ENCODE peak calls at places on chromosomes 13 and 19, in four cellular contexts. One of them, this sample, is unnamed.

GRCh38 chr13:110448230-110448629 is 113.3 kb downstream of the RAB20 start:
- DNase-seq in nephron progenitor cell: no peak
- DNase-seq in NCI-H1092: no peak
- DNase-seq in HTR-8/SVneo: peak; percentile 76
- DNase-seq in this sample: no peak

GRCh38 chr19:4380254-4380727 is 20.1 kb downstream of the SH3GL1 start:
- DNase-seq in nephron progenitor cell: no peak
- DNase-seq in NCI-H1092: no peak
- DNase-seq in HTR-8/SVneo: no peak
- DNase-seq in this sample: no peak

GRCh38 chr13:75635621-75636338 is at the start of gene LMO7:
- DNase-seq in nephron progenitor cell: peak; percentile 68
- DNase-seq in NCI-H1092: no peak
- DNase-seq in HTR-8/SVneo: peak; percentile 24
- DNase-seq in this sample: no peak

GRCh38 chr13:43267916-43268315 is 244.5 kb downstream of the DNAJC15 start:
- DNase-seq in nephron progenitor cell: no peak
- DNase-seq in NCI-H1092: no peak
- DNase-seq in HTR-8/SVneo: no peak
- DNase-seq in this sample: no peak

GRCh38 chr13:52921194-52921593 is 72.8 kb upstream of the PCDH8 start:
- DNase-seq in nephron progenitor cell: no peak
- DNase-seq in NCI-H1092: no peak
- DNase-seq in HTR-8/SVneo: no peak
- DNase-seq in this sample: no peak

GRCh38 chr13:49927755-49928154 is 8.4 kb downstream of the SPRYD7 start:
- DNase-seq in nephron progenitor cell: no peak
- DNase-seq in NCI-H1092: no peak
- DNase-seq in HTR-8/SVneo: no peak
- DNase-seq in this sample: no peak

GRCh38 chr13:79679334-79679733 is 198.4 kb downstream of the NDFIP2 start:
- DNase-seq in nephron progenitor cell: peak; percentile 79
- DNase-seq in NCI-H1092: peak; percentile 81
- DNase-seq in HTR-8/SVneo: peak; percentile 5
- DNase-seq in this sample: peak; percentile 72

GRCh38 chr13:113971471-113972231 is 2.2 kb downstream of the C13orf46 start:
- DNase-seq in nephron progenitor cell: no peak
- DNase-seq in NCI-H1092: no peak
- DNase-seq in HTR-8/SVneo: no peak
- DNase-seq in this sample: no peak

GRCh38 chr13:78409172-78409571 is 194.2 kb downstream of the POU4F1 start:
- DNase-seq in nephron progenitor cell: no peak
- DNase-seq in NCI-H1092: no peak
- DNase-seq in HTR-8/SVneo: no peak
- DNase-seq in this sample: no peak

GRCh38 chr19:49692102-49692599 is 1.2 kb downstream of the CPT1C start:
- DNase-seq in nephron progenitor cell: peak; percentile 46
- DNase-seq in NCI-H1092: no peak
- DNase-seq in HTR-8/SVneo: no peak
- DNase-seq in this sample: no peak

GRCh38 chr19:44644391-44645016 is 794 bp downstream of the PVR start:
- DNase-seq in nephron progenitor cell: peak; percentile 41
- DNase-seq in NCI-H1092: no peak
- DNase-seq in HTR-8/SVneo: peak; percentile 53
- DNase-seq in this sample: peak; percentile 64

GRCh38 chr19:55667958-55668357 is 7.1 kb upstream of the EPN1 start:
- DNase-seq in nephron progenitor cell: no peak
- DNase-seq in NCI-H1092: no peak
- DNase-seq in HTR-8/SVneo: no peak
- DNase-seq in this sample: no peak

GRCh38 chr19:1171755-1172352 is 2.2 kb downstream of the SBNO2 start:
- DNase-seq in nephron progenitor cell: no peak
- DNase-seq in NCI-H1092: no peak
- DNase-seq in HTR-8/SVneo: no peak
- DNase-seq in this sample: no peak

GRCh38 chr13:111514646-111515617 is 194.5 kb downstream of the TEX29 start:
- DNase-seq in nephron progenitor cell: no peak
- DNase-seq in NCI-H1092: no peak
- DNase-seq in HTR-8/SVneo: no peak
- DNase-seq in this sample: no peak

GRCh38 chr13:36431204-36432105 is 840 bp upstream of the CCNA1 start:
- DNase-seq in nephron progenitor cell: peak; percentile 41
- DNase-seq in NCI-H1092: no peak
- DNase-seq in HTR-8/SVneo: no peak
- DNase-seq in this sample: peak; percentile 19

GRCh38 chr19:18469245-18470107 is 31.5 kb upstream of the ISYNA1 start:
- DNase-seq in nephron progenitor cell: peak; percentile 79
- DNase-seq in NCI-H1092: peak; percentile 12
- DNase-seq in HTR-8/SVneo: no peak
- DNase-seq in this sample: no peak

GRCh38 chr13:25171517-25172302 is at the start of gene AMER2:
- DNase-seq in nephron progenitor cell: peak; percentile 86
- DNase-seq in NCI-H1092: peak; percentile 67
- DNase-seq in HTR-8/SVneo: no peak
- DNase-seq in this sample: peak; percentile 25

GRCh38 chr13:30526612-30527217 is 61.0 kb upstream of the HMGB1 start:
- DNase-seq in nephron progenitor cell: peak; percentile 6
- DNase-seq in NCI-H1092: no peak
- DNase-seq in HTR-8/SVneo: no peak
- DNase-seq in this sample: no peak

GRCh38 chr13:41222259-41222852 is 28.0 kb upstream of the KBTBD7 start:
- DNase-seq in nephron progenitor cell: peak; percentile 46
- DNase-seq in NCI-H1092: peak; percentile 10
- DNase-seq in HTR-8/SVneo: peak; percentile 28
- DNase-seq in this sample: peak; percentile 67

GRCh38 chr19:42378225-42378929 is 11.7 kb downstream of the CNFN start:
- DNase-seq in nephron progenitor cell: no peak
- DNase-seq in NCI-H1092: no peak
- DNase-seq in HTR-8/SVneo: no peak
- DNase-seq in this sample: no peak

GRCh38 chr13:41648314-41648935 is 191.1 kb downstream of the RGCC start:
- DNase-seq in nephron progenitor cell: no peak
- DNase-seq in NCI-H1092: no peak
- DNase-seq in HTR-8/SVneo: peak; percentile 5
- DNase-seq in this sample: peak; percentile 90

GRCh38 chr13:32779119-32779518 is 192.9 kb downstream of the PDS5B start:
- DNase-seq in nephron progenitor cell: no peak
- DNase-seq in NCI-H1092: no peak
- DNase-seq in HTR-8/SVneo: no peak
- DNase-seq in this sample: no peak